ENCODE peak calls at places on chromosome 14, in six cellular contexts. E, F, R, D, X and B are unnamed samples.
A peak's percentile ranks its signal among the peaks of the same experiment; 100 is the strongest.

GRCh38 chr14:35107866-35108265 is 13.9 kb downstream of the PPP2R3C start:
- DNase-seq in E (no peak), D (no peak), R (no peak), F (no peak), X (no peak), B (no peak)

GRCh38 chr14:92108345-92109254 is 2.2 kb upstream of the ATXN3 start:
- DNase-seq in D (no peak), F (no peak), E (no peak), X (no peak), R (no peak), B (no peak)

GRCh38 chr14:105745433-105746123 is 219.2 kb downstream of the TMEM121 start:
- DNase-seq in R (no peak), F (no peak), E (no peak), X (no peak), D (no peak), B (peak; percentile 40)

GRCh38 chr14:29601559-29602109 is 326.0 kb downstream of the PRKD1 start:
- DNase-seq in X (peak; percentile 43), E (no peak), F (no peak), D (no peak), R (no peak), B (no peak)

GRCh38 chr14:50619569-50620141 is 48.5 kb downstream of the SAV1 start:
- DNase-seq in X (peak; percentile 62), E (no peak), D (no peak), R (no peak), F (no peak), B (no peak)

GRCh38 chr14:73293782-73294781 is 56.8 kb downstream of the PAPLN start:
- DNase-seq in F (no peak), D (no peak), E (no peak), X (no peak), R (no peak), B (no peak)

GRCh38 chr14:101111620-101112290 is 208.2 kb upstream of the RTL1 start:
- DNase-seq in F (no peak), E (peak; percentile 13), R (no peak), X (no peak), D (no peak), B (peak; percentile 8)

GRCh38 chr14:71730471-71730870 is 201.8 kb upstream of the RGS6 start:
- DNase-seq in F (no peak), E (no peak), R (no peak), D (no peak), X (peak; percentile 45), B (no peak)

GRCh38 chr14:81565441-81566290 is 32.0 kb upstream of the SEL1L start:
- DNase-seq in D (peak; percentile 3), E (no peak), X (no peak), R (no peak), F (no peak), B (no peak)

GRCh38 chr14:82913396-82913795 is 1379.7 kb upstream of the SEL1L start:
- DNase-seq in E (no peak), D (no peak), X (no peak), R (no peak), F (no peak), B (no peak)

GRCh38 chr14:71594828-71595227 is 337.4 kb upstream of the RGS6 start:
- DNase-seq in R (no peak), X (no peak), E (no peak), D (no peak), F (no peak), B (no peak)